ENCODE peak calls at places on chromosomes 1 and 21, in ten cellular contexts. V is T follicular helper cell, Q is WTC11, G is fibroblast of the conjunctiva, X is GM23338, K is activated T-cell treated with anti-CD3 and anti-CD28 coated beads for 1 hour, R is NCI-H510A treated with DMSO at 0.1 percent for 48 hours, O is left ventricle myocardium superior, Y is NCI-H345, C is NCI-H1105. P is an unnamed sample.

GRCh38 chr1:186633101-186633500 is 47.1 kb downstream of the PTGS2 start:
- DNase-seq in V (no peak), Q (no peak), G (no peak), X (no peak), K (no peak), R (no peak), O (no peak), Y (no peak), C (no peak), P (no peak)

GRCh38 chr1:64748222-64748621 is 3.3 kb downstream of the RAVER2 start:
- DNase-seq in V (no peak), Q (no peak), G (no peak), X (no peak), K (no peak), R (no peak), O (no peak), Y (no peak), C (no peak), P (no peak)

GRCh38 chr1:109498161-109498801 is 4.4 kb downstream of the CYB561D1 start:
- DNase-seq in V (no peak), Q (peak; percentile 80), G (no peak), X (peak; percentile 84), K (no peak), R (peak; percentile 11), O (no peak), Y (no peak), C (peak; percentile 30), P (no peak)

GRCh38 chr1:39116868-39117728 is 87.4 kb upstream of the MACF1 start:
- DNase-seq in V (no peak), Q (no peak), G (no peak), X (no peak), K (no peak), R (no peak), O (no peak), Y (no peak), C (no peak), P (no peak)

GRCh38 chr1:9843576-9843945 is 19.8 kb upstream of the CLSTN1 start:
- DNase-seq in V (no peak), Q (no peak), G (no peak), X (no peak), K (no peak), R (peak; percentile 99), O (no peak), Y (peak; percentile 96), C (peak; percentile 63), P (no peak)

GRCh38 chr1:232704256-232704655 is 74.3 kb upstream of the SIPA1L2 start:
- DNase-seq in V (no peak), Q (no peak), G (no peak), X (no peak), K (no peak), R (no peak), O (no peak), Y (no peak), C (no peak), P (no peak)

GRCh38 chr1:62590255-62590969 is 6.9 kb upstream of the ANGPTL3 start:
- DNase-seq in V (no peak), Q (no peak), G (no peak), X (no peak), K (no peak), R (no peak), O (no peak), Y (no peak), C (no peak), P (no peak)

GRCh38 chr1:67390041-67390887 is 39.9 kb downstream of the SERBP1 start:
- DNase-seq in V (no peak), Q (no peak), G (no peak), X (peak; percentile 45), K (no peak), R (no peak), O (no peak), Y (no peak), C (no peak), P (no peak)

GRCh38 chr1:31376374-31377134 is 3.7 kb upstream of the FABP3 start:
- DNase-seq in V (no peak), Q (no peak), G (peak; percentile 98), X (peak; percentile 73), K (no peak), R (no peak), O (no peak), Y (no peak), C (peak; percentile 4), P (no peak)

GRCh38 chr1:17248781-17249180 is at the start of gene PADI3:
- DNase-seq in V (no peak), Q (peak; percentile 70), G (no peak), X (peak; percentile 78), K (no peak), R (no peak), O (no peak), Y (no peak), C (no peak), P (no peak)

GRCh38 chr21:16304189-16304588 is 574.4 kb downstream of the USP25 start:
- DNase-seq in V (no peak), Q (no peak), G (no peak), X (no peak), K (no peak), R (no peak), O (no peak), Y (no peak), C (no peak), P (no peak)

GRCh38 chr1:19974822-19975416 is 4.5 kb downstream of the PLA2G2A start:
- DNase-seq in V (no peak), Q (peak; percentile 66), G (peak; percentile 36), X (peak; percentile 84), K (no peak), R (peak; percentile 61), O (no peak), Y (peak; percentile 12), C (peak; percentile 7), P (no peak)

GRCh38 chr1:1021010-1021845 is 1.3 kb downstream of the AGRN start:
- DNase-seq in V (no peak), Q (no peak), G (peak; percentile 31), X (peak; percentile 41), K (no peak), R (no peak), O (peak; percentile 81), Y (peak; percentile 58), C (peak; percentile 39), P (no peak)

GRCh38 chr1:10456661-10457060 is 6.8 kb downstream of the CORT start:
- DNase-seq in V (no peak), Q (no peak), G (no peak), X (no peak), K (no peak), R (no peak), O (no peak), Y (no peak), C (peak; percentile 75), P (no peak)

GRCh38 chr21:44303490-44303981 is 3.7 kb downstream of the PFKL start:
- DNase-seq in V (no peak), Q (no peak), G (no peak), X (no peak), K (no peak), R (no peak), O (no peak), Y (no peak), C (no peak), P (no peak)

GRCh38 chr1:147821883-147822282 is 61.5 kb upstream of the GJA5 start:
- DNase-seq in V (no peak), Q (no peak), G (no peak), X (no peak), K (no peak), R (no peak), O (no peak), Y (no peak), C (no peak), P (no peak)

GRCh38 chr1:92043621-92044020 is 13.8 kb downstream of the EPHX4 start:
- DNase-seq in V (no peak), Q (peak; percentile 25), G (no peak), X (peak; percentile 30), K (no peak), R (no peak), O (no peak), Y (no peak), C (no peak), P (no peak)

GRCh38 chr21:32252136-32252535 is 26.7 kb downstream of the MIS18A start:
- DNase-seq in V (no peak), Q (no peak), G (no peak), X (no peak), K (no peak), R (no peak), O (no peak), Y (no peak), C (no peak), P (no peak)

GRCh38 chr1:27257155-27257554 is 22.7 kb downstream of the WDTC1 start:
- DNase-seq in V (no peak), Q (no peak), G (no peak), X (no peak), K (no peak), R (no peak), O (no peak), Y (no peak), C (no peak), P (no peak)

GRCh38 chr1:241582921-241583321 is 50.7 kb downstream of the KMO start:
- DNase-seq in V (no peak), Q (no peak), G (no peak), X (peak; percentile 6), K (no peak), R (no peak), O (no peak), Y (no peak), C (no peak), P (no peak)

GRCh38 chr1:180261524-180262160 is 31.6 kb downstream of the LHX4 start:
- DNase-seq in V (no peak), Q (no peak), G (no peak), X (no peak), K (no peak), R (no peak), O (no peak), Y (no peak), C (no peak), P (no peak)

GRCh38 chr1:96845464-96845863 is 123.9 kb downstream of the PTBP2 start:
- DNase-seq in V (no peak), Q (peak; percentile 69), G (no peak), X (peak; percentile 73), K (no peak), R (no peak), O (peak; percentile 29), Y (no peak), C (no peak), P (no peak)

GRCh38 chr1:171424494-171424893 is 60.8 kb upstream of the PRRC2C start:
- DNase-seq in V (no peak), Q (no peak), G (no peak), X (no peak), K (no peak), R (no peak), O (no peak), Y (no peak), C (no peak), P (no peak)